ENCODE peak calls at places on chromosomes 7 and 10, in six cellular contexts. H is neuronal stem cell, S is H9, C is IMR-90, V is mesenchymal stem cell, E is H1. G is an unnamed sample.

GRCh38 chr7:17299477-17299991 is 1.1 kb downstream of the AHR start:
- DNase-seq in V (peak), S (no peak), E (no peak), H (peak), C (peak), G (peak)

GRCh38 chr10:45008524-45009161 is 7.9 kb downstream of the ZNF22 start:
- DNase-seq in C (peak), H (peak), S (no peak), E (no peak), V (peak), G (peak)

GRCh38 chr10:6427357-6427959 is 152.6 kb downstream of the PRKCQ start:
- DNase-seq in S (no peak), C (no peak), E (no peak), V (no peak), H (no peak), G (no peak)

GRCh38 chr7:130595986-130596385 is 72.6 kb downstream of the COPG2 start:
- DNase-seq in H (no peak), E (no peak), C (peak), V (peak), S (no peak), G (no peak)

GRCh38 chr10:77872151-77872946 is 54.2 kb downstream of the DLG5 start:
- DNase-seq in V (no peak), E (no peak), H (no peak), S (no peak), C (peak), G (no peak)

GRCh38 chr7:43764807-43765491 is 6.5 kb downstream of the BLVRA start:
- DNase-seq in C (peak), V (peak), H (no peak), E (no peak), S (no peak), G (no peak)

GRCh38 chr10:96305019-96305418 is 785 bp downstream of the DNTT start:
- DNase-seq in V (no peak), S (no peak), C (no peak), E (no peak), H (no peak), G (no peak)

GRCh38 chr10:60604356-60604755 is 173.9 kb upstream of the CDK1 start:
- DNase-seq in V (peak), S (no peak), C (no peak), H (no peak), E (no peak), G (no peak)

GRCh38 chr7:80532153-80532552 is 20.3 kb upstream of the GNAT3 start:
- DNase-seq in H (no peak), V (no peak), C (no peak), S (no peak), E (no peak), G (no peak)

GRCh38 chr7:44881066-44881600 is 4.2 kb downstream of the PURB start:
- DNase-seq in S (no peak), V (no peak), C (no peak), H (no peak), E (no peak), G (no peak)

GRCh38 chr10:119452396-119452795 is 90.1 kb downstream of the RGS10 start:
- DNase-seq in V (no peak), H (no peak), C (no peak), S (no peak), E (no peak), G (no peak)

GRCh38 chr7:73770002-73770859 is at the start of gene CLDN3:
- DNase-seq in S (peak), E (peak), V (no peak), H (peak), C (no peak), G (peak)

GRCh38 chr7:136064627-136065237 is 87.6 kb upstream of the MTPN start:
- DNase-seq in H (no peak), C (no peak), V (peak), S (no peak), E (no peak), G (no peak)

GRCh38 chr10:13615650-13616049 is 28.9 kb downstream of the PRPF18 start:
- DNase-seq in H (no peak), S (peak), V (no peak), E (peak), C (no peak), G (peak)

GRCh38 chr7:93194368-93194767 is 31.9 kb downstream of the HEPACAM2 start:
- DNase-seq in S (no peak), V (peak), H (no peak), C (peak), E (no peak), G (no peak)

GRCh38 chr10:70462349-70462984 is 16.1 kb upstream of the PALD1 start:
- DNase-seq in V (no peak), H (no peak), C (no peak), S (no peak), E (no peak), G (no peak)

GRCh38 chr10:95389982-95390381 is 99.2 kb upstream of the PDLIM1 start:
- DNase-seq in H (no peak), V (no peak), E (no peak), S (no peak), C (no peak), G (peak)

GRCh38 chr7:28961972-28962371 is 3.8 kb upstream of the TRIL start:
- DNase-seq in H (no peak), C (no peak), E (no peak), V (no peak), S (peak), G (peak)

GRCh38 chr10:77586719-77587423 is 50.7 kb downstream of the KCNMA1 start:
- DNase-seq in V (peak), H (no peak), C (peak), E (no peak), S (no peak), G (no peak)

GRCh38 chr7:46547044-46547443 is 626.0 kb upstream of the IGFBP3 start:
- DNase-seq in E (no peak), V (no peak), C (no peak), H (no peak), S (no peak), G (no peak)

GRCh38 chr7:151426486-151426905 is 13.4 kb downstream of the CRYGN start:
- DNase-seq in S (no peak), V (peak), E (no peak), C (peak), H (no peak), G (no peak)

GRCh38 chr10:48683424-48683823 is 1.2 kb upstream of the WDFY4 start:
- DNase-seq in C (no peak), V (no peak), S (no peak), H (no peak), E (no peak), G (no peak)

GRCh38 chr7:151539055-151539714 is 19.5 kb upstream of the RHEB start:
- DNase-seq in C (peak), V (peak), E (no peak), S (peak), H (peak), G (peak)

GRCh38 chr10:75465110-75465509 is 33.7 kb downstream of the LRMDA start:
- DNase-seq in S (no peak), V (peak), C (no peak), H (no peak), E (no peak), G (no peak)

GRCh38 chr10:115491526-115492140 is 398.5 kb downstream of the ATRNL1 start:
- DNase-seq in H (no peak), S (no peak), V (no peak), C (no peak), E (no peak), G (no peak)

GRCh38 chr10:44801383-44802327 is 109.5 kb upstream of the TMEM72 start:
- DNase-seq in H (no peak), C (peak), V (peak), E (no peak), S (no peak), G (no peak)

GRCh38 chr7:106570948-106571418 is 90.0 kb downstream of the CCDC71L start:
- DNase-seq in S (no peak), C (peak), E (no peak), V (peak), H (no peak), G (no peak)

GRCh38 chr10:127553431-127553830 is 4.3 kb downstream of the NPS start:
- DNase-seq in V (no peak), H (no peak), S (no peak), C (no peak), E (no peak), G (no peak)

GRCh38 chr10:43262902-43263466 is 3.9 kb downstream of the RASGEF1A start:
- DNase-seq in H (no peak), S (no peak), V (no peak), E (no peak), C (no peak), G (no peak)

GRCh38 chr10:23155166-23155565 is 36.9 kb upstream of the PTF1A start:
- DNase-seq in C (no peak), E (no peak), S (no peak), V (no peak), H (no peak), G (no peak)

GRCh38 chr7:101517304-101517703 is 111.8 kb downstream of the MYL10 start:
- DNase-seq in H (no peak), C (no peak), S (no peak), E (no peak), V (no peak), G (no peak)

GRCh38 chr10:79176052-79176501 is 107.3 kb downstream of the ZMIZ1 start:
- DNase-seq in V (peak), C (peak), S (no peak), E (no peak), H (no peak), G (no peak)

GRCh38 chr10:5283305-5284158 is 81.2 kb upstream of the UCN3 start:
- DNase-seq in E (no peak), S (peak), C (peak), V (peak), H (peak), G (peak)

GRCh38 chr10:79331709-79332108 is 15.6 kb upstream of the PPIF start:
- DNase-seq in H (no peak), E (no peak), V (peak), S (no peak), C (peak), G (no peak)

GRCh38 chr10:8544057-8544380 is 489.5 kb downstream of the GATA3 start:
- DNase-seq in H (no peak), E (no peak), V (no peak), C (no peak), S (no peak), G (no peak)

GRCh38 chr10:112775892-112776679 is 174.0 kb upstream of the TCF7L2 start:
- DNase-seq in V (peak), S (no peak), H (no peak), E (no peak), C (no peak), G (no peak)

GRCh38 chr7:24965831-24966708 is 13.9 kb downstream of the OSBPL3 start:
- DNase-seq in C (peak), S (peak), V (no peak), H (no peak), E (no peak), G (peak)

GRCh38 chr10:88293651-88294230 is 289.4 kb downstream of the RNLS start:
- DNase-seq in C (no peak), S (no peak), H (no peak), E (no peak), V (no peak), G (no peak)

DNA sequence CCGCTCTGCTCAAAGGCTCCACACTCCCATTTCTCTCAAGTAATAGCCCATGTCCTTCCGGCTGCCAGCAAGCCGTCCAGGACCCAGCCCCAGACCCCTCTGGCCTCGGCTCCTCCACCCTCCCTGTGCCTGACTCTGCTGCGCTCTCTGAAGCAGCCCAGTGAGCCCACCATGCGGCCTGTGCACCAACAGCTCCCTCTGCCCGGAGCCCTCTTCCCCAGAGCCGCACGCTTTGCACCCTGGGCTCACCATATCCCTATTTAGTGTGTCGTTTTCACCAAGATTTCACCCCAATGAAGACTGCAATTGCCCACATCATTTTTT is 35.0 kb downstream of the STK32C start:
- DNase-seq in C (no peak), V (no peak), E (no peak), S (no peak), H (no peak), G (no peak)
- H3K27ac ChIP-seq in C (no peak), V (no peak), E (no peak), S (no peak), H (no peak), G (no peak)

GRCh38 chr10:51733061-51733460 is 33.7 kb upstream of the CSTF2T start:
- DNase-seq in E (no peak), H (no peak), C (peak), V (peak), S (no peak), G (peak)
- H2BK15ac ChIP-seq in E (no peak), H (no peak), C (no peak), V (no peak), S (no peak), G (no peak)

GRCh38 chr7:15888090-15888489 is 201.6 kb upstream of the MEOX2 start:
- DNase-seq in H (no peak), S (no peak), C (no peak), E (no peak), V (no peak), G (no peak)
- H3K23ac ChIP-seq in H (no peak), S (no peak), C (no peak), E (no peak), V (no peak), G (no peak)

DNA sequence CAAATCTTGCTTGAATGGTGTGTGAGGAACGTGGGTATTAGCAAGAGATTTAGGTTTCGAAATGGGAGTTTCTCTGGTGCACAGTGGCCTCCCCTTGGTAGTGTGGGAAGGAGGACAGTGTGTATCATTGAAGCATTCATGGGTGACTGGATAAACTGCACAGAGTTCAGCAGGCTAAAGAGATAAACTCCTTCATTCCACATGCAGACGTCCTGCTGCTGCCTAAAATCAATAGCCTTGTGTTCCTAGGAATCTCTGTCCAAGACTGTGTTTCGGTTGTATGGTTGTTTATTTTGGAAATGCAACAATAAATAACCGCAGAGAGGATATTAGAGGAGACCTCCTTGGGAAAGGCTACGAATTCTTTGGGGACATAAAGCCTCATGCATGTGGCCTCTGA is 100.9 kb upstream of the FAM171A1 start:
- DNase-seq in V (peak), E (no peak), H (no peak), S (no peak), C (no peak), G (no peak)
- H3K27ac ChIP-seq in V (no peak), E (no peak), H (no peak), S (no peak), C (no peak), G (no peak)

DNA sequence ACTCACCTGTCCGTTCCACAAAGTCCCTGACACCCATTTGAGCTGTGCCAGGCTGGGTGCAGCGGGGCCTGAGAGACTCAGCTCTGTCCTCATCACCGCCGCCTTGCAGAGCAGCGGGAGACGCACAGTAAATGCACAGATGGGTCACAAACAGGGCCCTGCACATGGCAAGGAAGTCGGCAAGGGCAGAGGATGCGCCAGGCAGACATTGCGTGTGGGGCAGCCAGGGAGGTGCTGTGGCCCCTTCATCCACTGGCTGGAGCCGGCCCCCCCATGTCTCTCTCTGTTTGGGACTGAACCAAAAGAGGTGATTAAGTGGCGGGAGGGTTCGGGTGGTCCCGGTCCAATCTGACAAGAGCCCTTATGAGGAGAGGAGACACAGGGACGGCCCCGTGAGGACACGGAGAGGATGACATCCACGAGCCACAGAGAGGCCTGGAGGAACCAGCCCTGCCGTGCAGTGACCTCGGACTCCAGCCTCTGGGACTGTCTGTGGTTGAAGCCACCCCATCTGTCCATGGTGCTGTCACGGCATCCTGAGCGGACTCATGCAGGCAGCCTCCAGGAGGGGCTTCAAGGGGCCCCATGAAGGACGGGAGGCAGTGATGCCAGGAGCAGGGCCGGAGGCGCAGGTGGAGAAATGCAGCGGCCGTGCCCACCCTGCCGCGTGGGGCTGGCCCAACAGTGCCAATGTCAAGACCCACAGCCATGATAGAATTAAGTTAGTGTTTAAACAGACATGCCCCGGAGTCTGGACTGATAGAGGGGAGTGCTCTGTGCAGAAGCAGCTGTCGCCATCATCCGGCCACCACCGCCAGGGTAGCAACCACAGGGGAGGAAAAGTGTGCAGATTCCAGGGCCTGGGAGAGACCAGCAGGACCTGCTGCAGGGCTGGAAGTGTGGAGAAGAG is 28.4 kb upstream of the FOXL3 start:
- DNase-seq in E (no peak), H (no peak), V (no peak), S (no peak), C (no peak), G (no peak)
- H2BK15ac ChIP-seq in E (no peak), H (peak), V (no peak), S (no peak), C (no peak), G (no peak)

DNA sequence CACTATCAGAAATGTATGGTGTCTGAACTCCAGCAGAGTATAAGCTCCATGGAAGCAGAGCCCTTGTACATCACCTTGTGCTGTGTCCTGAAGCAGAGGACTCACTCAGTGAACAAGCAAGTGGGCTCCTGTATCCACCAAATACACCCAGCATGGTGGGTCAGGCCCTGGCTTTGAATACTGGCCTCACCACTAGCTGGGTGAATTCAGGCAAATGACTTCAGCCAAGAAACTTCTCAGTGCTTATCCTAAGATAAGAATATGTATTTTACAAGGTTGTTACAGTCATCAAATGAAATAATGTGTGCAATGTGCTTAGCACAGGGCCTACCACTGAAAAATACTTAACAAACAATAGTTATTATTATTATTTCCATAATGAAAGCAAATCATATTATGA is 62.6 kb downstream of the CALD1 start:
- DNase-seq in C (no peak), E (no peak), H (no peak), V (no peak), S (no peak), G (no peak)
- H3K23ac ChIP-seq in C (peak), E (no peak), H (no peak), V (no peak), S (no peak), G (no peak)

GRCh38 chr7:117021366-117021765 is 68.1 kb downstream of the ST7 start:
- DNase-seq in H (no peak), V (no peak), S (no peak), E (no peak), C (no peak), G (no peak)
- H3K27ac ChIP-seq in H (no peak), V (no peak), S (no peak), E (no peak), C (no peak), G (no peak)

GRCh38 chr10:61904711-61905445 is 3.4 kb downstream of the ARID5B start:
- DNase-seq in V (peak), E (no peak), S (no peak), C (peak), H (no peak), G (peak)
- H2BK15ac ChIP-seq in V (no peak), E (no peak), S (no peak), C (no peak), H (no peak), G (no peak)

GRCh38 chr7:148722340-148723165 is 23.9 kb downstream of the CUL1 start:
- DNase-seq in V (no peak), E (no peak), H (no peak), S (no peak), C (no peak), G (no peak)
- H3K23ac ChIP-seq in V (no peak), E (no peak), H (no peak), S (no peak), C (no peak), G (no peak)

G was measured in mesendoderm.